ENCODE peak calls at places on chromosomes 3 and 15, in eight cellular contexts. V is MM.1S, R is HL-60, S is body of pancreas, F is adrenal gland, U is DND-41, X is epithelial cell of esophagus, H is foreskin fibroblast. K is an unnamed sample.

GRCh38 chr3:196339493-196340254 is 1.5 kb upstream of the TM4SF19 start:
- DNase-seq in V (no peak), R (peak; percentile 55), S (no peak), F (no peak), U (no peak), X (peak; percentile 80), H (peak; percentile 42), K (no peak)

GRCh38 chr3:75101329-75102147 is 487.1 kb upstream of the CNTN3 start:
- DNase-seq in V (peak; percentile 97), R (no peak), S (no peak), F (no peak), U (no peak), X (peak; percentile 8), H (no peak), K (no peak)

GRCh38 chr15:63233667-63234419 is 43.6 kb upstream of the APH1B start:
- DNase-seq in V (no peak), R (no peak), S (no peak), F (no peak), U (no peak), X (peak; percentile 61), H (no peak), K (no peak)

GRCh38 chr3:23748398-23749110 is 57.2 kb upstream of the UBE2E1 start:
- DNase-seq in V (no peak), R (peak; percentile 86), S (no peak), F (no peak), U (no peak), X (peak; percentile 66), H (peak; percentile 72), K (peak; percentile 30)

GRCh38 chr3:106611123-106611522 is 742.3 kb upstream of the CBLB start:
- DNase-seq in V (no peak), R (no peak), S (no peak), F (no peak), U (no peak), X (no peak), H (no peak), K (no peak)

GRCh38 chr3:42829083-42829627 is 19.9 kb downstream of the ACKR2 start:
- DNase-seq in V (no peak), R (no peak), S (no peak), F (no peak), U (no peak), X (peak; percentile 91), H (no peak), K (no peak)

GRCh38 chr3:12571986-12572385 is 15.1 kb downstream of the MKRN2 start:
- DNase-seq in V (no peak), R (no peak), S (no peak), F (peak; percentile 44), U (no peak), X (no peak), H (no peak), K (no peak)

GRCh38 chr3:28476194-28476593 is 127.6 kb upstream of the AZI2 start:
- DNase-seq in V (peak; percentile 42), R (no peak), S (no peak), F (no peak), U (no peak), X (peak; percentile 64), H (peak; percentile 5), K (peak; percentile 45)

GRCh38 chr3:100400424-100400781 is 486 bp downstream of the TOMM70 start:
- DNase-seq in V (peak; percentile 30), R (peak; percentile 28), S (no peak), F (peak; percentile 60), U (peak; percentile 43), X (peak; percentile 29), H (no peak), K (peak; percentile 59)

DNA sequence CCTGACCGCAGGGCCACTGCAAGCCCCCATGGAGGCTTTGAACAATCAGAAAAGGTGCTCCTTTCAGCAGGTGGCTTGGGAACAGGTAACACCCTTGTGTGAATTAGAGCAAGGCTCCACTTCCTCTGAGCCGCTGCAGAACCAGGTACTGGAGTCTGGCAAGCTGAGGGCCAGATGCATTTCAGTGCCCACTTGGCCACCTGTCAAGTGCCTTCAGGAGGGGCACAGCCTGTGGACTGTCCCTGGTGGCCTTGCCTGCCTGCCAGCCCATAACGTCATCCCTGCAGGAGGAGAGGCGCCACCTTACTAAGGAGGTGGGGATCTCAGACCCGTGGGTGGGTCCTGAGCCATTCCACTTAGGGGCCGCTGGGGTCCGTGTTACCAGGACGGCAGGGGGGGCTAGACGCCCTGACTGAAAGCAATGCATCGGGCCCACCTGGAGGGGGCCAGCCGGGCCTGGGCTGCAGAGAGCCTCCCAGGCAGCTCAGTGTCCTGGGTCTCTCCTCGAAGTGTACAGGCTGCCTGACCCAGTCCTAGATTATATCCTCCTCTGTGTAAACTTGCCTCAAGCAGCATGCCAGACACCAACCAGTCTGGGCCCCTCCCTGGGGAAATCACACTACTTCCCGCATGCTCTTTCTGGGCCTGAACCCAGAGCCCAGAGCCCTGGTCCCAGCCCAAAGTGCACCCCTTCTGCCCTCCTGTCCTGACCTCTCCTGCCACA is 16.1 kb downstream of the SPTBN5 start:
- DNase-seq in V (no peak), R (no peak), S (no peak), F (no peak), U (no peak), X (no peak), H (no peak), K (no peak)
- TF ChIP-seq CTCF in V (no peak), R (no peak), S (no peak), F (no peak), U (no peak), X (no peak), H (no peak), K (no peak)

GRCh38 chr15:92395176-92395521 is 1.5 kb downstream of the ST8SIA2 start:
- DNase-seq in V (no peak), R (no peak), S (no peak), F (no peak), U (no peak), X (no peak), H (no peak), K (no peak)
- H3K4me3 ChIP-seq in V (peak overlapping the region; percentile 83), R (no peak overlapping the region), S (no peak overlapping the region), F (no peak overlapping the region), U (no peak overlapping the region), X (no peak overlapping the region), H (no peak overlapping the region), K (no peak overlapping the region)

GRCh38 chr3:11132861-11133260 is 21.4 kb upstream of the HRH1 start:
- DNase-seq in V (no peak), R (no peak), S (no peak), F (no peak), U (no peak), X (no peak), H (no peak), K (no peak)
- TF ChIP-seq CTCF in V (no peak), R (no peak), S (no peak), F (no peak), U (no peak), X (no peak), H (no peak), K (no peak)

GRCh38 chr3:184377882-184378445 is at the start of gene THPO:
- DNase-seq in V (no peak), R (no peak), S (peak; percentile 74), F (peak; percentile 83), U (no peak), X (no peak), H (no peak), K (no peak)

GRCh38 chr3:184378650-184379374 is 805 bp upstream of the THPO start:
- DNase-seq in V (no peak), R (no peak), S (no peak), F (no peak), U (no peak), X (no peak), H (no peak), K (no peak)

GRCh38 chr3:184379375-184380209 is at the start of gene CHRD:
- DNase-seq in V (no peak), R (no peak), S (no peak), F (no peak), U (no peak), X (no peak), H (no peak), K (no peak)

GRCh38 chr3:184375747-184376495 is 2.1 kb downstream of the THPO start:
- DNase-seq in V (no peak), R (no peak), S (no peak), F (no peak), U (no peak), X (no peak), H (no peak), K (no peak)

DNA sequence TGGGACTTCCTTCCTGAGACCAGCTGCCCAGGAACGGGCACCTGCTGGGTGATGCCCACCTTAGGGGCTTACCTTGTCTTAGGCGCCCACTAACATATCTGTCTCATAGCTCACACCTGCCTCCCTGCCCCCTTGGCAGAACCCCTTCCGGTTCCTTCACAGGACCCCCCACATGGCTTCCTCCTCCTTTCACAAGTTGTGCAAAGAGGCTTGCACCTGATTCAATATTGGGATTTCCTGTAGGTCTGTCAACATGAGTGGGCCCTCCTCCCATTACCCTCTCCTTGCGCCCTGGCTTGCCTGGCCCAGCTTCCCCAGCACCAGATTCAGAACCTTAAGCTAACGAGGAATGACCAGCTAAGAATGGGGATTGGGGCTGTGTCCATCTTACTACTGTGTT is 633 bp downstream of the THPO start:
- DNase-seq in V (no peak), R (no peak), S (no peak), F (no peak), U (no peak), X (no peak), H (no peak), K (no peak)
- H3K4me3 ChIP-seq in V (no peak overlapping the region), R (no peak overlapping the region), S (no peak overlapping the region), F (no peak overlapping the region), U (no peak overlapping the region), X (no peak overlapping the region), H (no peak overlapping the region), K (no peak overlapping the region)

DNA sequence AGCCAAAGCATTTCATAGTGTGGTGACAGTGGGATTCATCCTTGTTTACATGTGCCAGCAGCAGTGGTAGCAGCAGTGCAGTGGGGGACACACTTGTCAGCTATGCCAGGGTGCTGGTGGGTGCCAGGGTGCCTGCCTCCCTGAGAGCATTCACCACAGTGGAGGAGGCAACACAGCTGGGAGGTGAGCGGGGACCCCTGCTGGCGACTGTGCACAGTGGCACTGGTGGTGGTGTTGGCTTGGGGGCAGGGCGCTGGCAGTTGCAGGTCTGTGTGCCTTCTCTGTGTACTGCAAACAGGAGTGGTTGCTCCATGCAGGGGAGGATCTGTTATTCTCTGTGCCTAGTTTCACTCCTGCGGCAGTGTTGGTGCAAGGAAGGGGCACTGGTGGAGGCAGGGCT is 41.2 kb downstream of the CEP63 start:
- DNase-seq in V (no peak), R (peak; percentile 17), S (no peak), F (no peak), U (peak; percentile 27), X (peak; percentile 24), H (no peak), K (peak; percentile 15)
- TF ChIP-seq CTCF in V (no peak), R (no peak), S (no peak), F (no peak), U (peak; percentile 62), X (peak; percentile 5), H (no peak), K (peak; percentile 25)

GRCh38 chr15:77496710-77497107 is 76.0 kb downstream of the HMG20A start:
- DNase-seq in V (peak; percentile 63), R (peak; percentile 80), S (peak; percentile 82), F (peak; percentile 95), U (peak; percentile 68), X (peak; percentile 87), H (peak; percentile 96), K (peak; percentile 75)
- H3K4me3 ChIP-seq in V (no peak overlapping the region), R (no peak overlapping the region), S (no peak overlapping the region), F (no peak overlapping the region), U (no peak overlapping the region), X (no peak overlapping the region), H (peak overlapping the region; percentile 13), K (no peak overlapping the region)

DNA sequence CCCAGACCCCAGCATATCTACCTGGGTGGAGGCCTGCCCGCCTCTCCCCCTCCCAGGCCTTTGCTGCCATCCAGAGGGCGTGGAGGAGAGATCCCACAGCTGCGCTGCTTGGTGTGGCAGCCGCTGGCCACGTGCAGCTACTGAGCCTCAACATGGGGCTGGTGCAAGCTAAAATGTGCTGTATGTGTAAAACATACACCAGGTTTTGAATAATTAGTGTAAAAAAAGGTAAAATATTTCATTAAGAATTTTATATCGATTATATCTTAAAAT is 95.8 kb downstream of the SEC22A start:
- DNase-seq in V (no peak), R (peak; percentile 9), S (no peak), F (no peak), U (peak; percentile 14), X (no peak), H (no peak), K (no peak)
- TF ChIP-seq CTCF in V (no peak), R (no peak), S (no peak), F (no peak), U (peak; percentile 50), X (no peak), H (no peak), K (peak; percentile 3)

K was measured in GM12865.